ENCODE peak calls at places on chromosomes 16 and 17, in eight cellular contexts. P is germinal center; Q is NCI-H2029; M is M059J; N is endothelial cell; Y is left cardiac atrium; R is GM03348; F is stimulated activated CD4-positive, alpha-beta T cell treated with anti-CD3 and anti-CD28 coated beads, Interleukin-2, amount 100 ng/mL, for 4 hours. A is an unnamed sample.
A peak's percentile ranks its signal among the peaks of the same experiment; 100 is the strongest.

GRCh38 chr16:85998178-85998867 is 99.4 kb downstream of the IRF8 start:
- DNase-seq in P (no peak), Q (no peak), M (peak; percentile 15), N (no peak), Y (no peak), R (no peak), F (no peak), A (no peak)

GRCh38 chr17:4796550-4796915 is 569 bp downstream of the PSMB6 start:
- DNase-seq in P (no peak), Q (no peak), M (peak; percentile 39), N (peak; percentile 64), Y (peak; percentile 45), R (peak; percentile 74), F (no peak), A (no peak)

GRCh38 chr17:50331085-50331791 is 14.7 kb upstream of the XYLT2 start:
- DNase-seq in P (no peak), Q (no peak), M (peak; percentile 93), N (no peak), Y (no peak), R (peak; percentile 73), F (no peak), A (no peak)

GRCh38 chr17:63140255-63140654 is 174.2 kb downstream of the TANC2 start:
- DNase-seq in P (no peak), Q (peak; percentile 24), M (peak; percentile 36), N (no peak), Y (no peak), R (no peak), F (no peak), A (no peak)

GRCh38 chr17:17152385-17152784 is 53.7 kb downstream of the PLD6 start:
- DNase-seq in P (no peak), Q (peak; percentile 23), M (peak; percentile 46), N (no peak), Y (peak; percentile 74), R (peak; percentile 23), F (no peak), A (no peak)

GRCh38 chr16:30063893-30064745 is 1.4 kb upstream of the ALDOA start:
- DNase-seq in P (peak; percentile 69), Q (peak; percentile 61), M (peak; percentile 41), N (peak; percentile 23), Y (peak; percentile 83), R (peak; percentile 61), F (peak; percentile 60), A (peak; percentile 77)

GRCh38 chr16:69847643-69848042 is 85.5 kb downstream of the WWP2 start:
- DNase-seq in P (no peak), Q (no peak), M (peak; percentile 61), N (no peak), Y (no peak), R (no peak), F (no peak), A (no peak)

GRCh38 chr17:4980644-4981216 is 6.7 kb downstream of the CAMTA2 start:
- DNase-seq in P (peak; percentile 70), Q (peak; percentile 8), M (peak; percentile 32), N (peak; percentile 69), Y (no peak), R (peak; percentile 69), F (no peak), A (no peak)

GRCh38 chr17:28334176-28334575 is 1.1 kb downstream of the IFT20 start:
- DNase-seq in P (no peak), Q (no peak), M (no peak), N (peak; percentile 24), Y (no peak), R (no peak), F (no peak), A (no peak)

GRCh38 chr16:8611886-8612595 is 9.5 kb upstream of the METTL22 start:
- DNase-seq in P (no peak), Q (no peak), M (no peak), N (no peak), Y (no peak), R (peak; percentile 20), F (no peak), A (no peak)

GRCh38 chr17:50557265-50558029 is 3.1 kb upstream of the CACNA1G start:
- DNase-seq in P (no peak), Q (no peak), M (no peak), N (no peak), Y (no peak), R (no peak), F (no peak), A (no peak)

GRCh38 chr16:80084614-80085013 is 456.2 kb upstream of the DYNLRB2 start:
- DNase-seq in P (no peak), Q (no peak), M (peak; percentile 49), N (peak; percentile 60), Y (peak; percentile 48), R (peak; percentile 63), F (peak; percentile 1), A (peak; percentile 23)

GRCh38 chr17:12035713-12036112 is 15.0 kb downstream of the MAP2K4 start:
- DNase-seq in P (no peak), Q (no peak), M (no peak), N (no peak), Y (no peak), R (no peak), F (no peak), A (no peak)

GRCh38 chr17:67565068-67565467 is 152.7 kb upstream of the NOL11 start:
- DNase-seq in P (no peak), Q (no peak), M (no peak), N (no peak), Y (no peak), R (no peak), F (no peak), A (no peak)

GRCh38 chr17:48439473-48439872 is 9.5 kb upstream of the SKAP1 start:
- DNase-seq in P (no peak), Q (no peak), M (no peak), N (no peak), Y (no peak), R (no peak), F (no peak), A (no peak)

GRCh38 chr16:51445250-51445649 is 294.2 kb upstream of the SALL1 start:
- DNase-seq in P (no peak), Q (no peak), M (no peak), N (no peak), Y (no peak), R (no peak), F (no peak), A (no peak)

GRCh38 chr16:18062713-18063112 is 273.8 kb downstream of the NPIPA8 start:
- DNase-seq in P (no peak), Q (no peak), M (no peak), N (no peak), Y (no peak), R (no peak), F (no peak), A (no peak)

GRCh38 chr16:10497132-10498088 is 83.0 kb downstream of the EMP2 start:
- DNase-seq in P (no peak), Q (no peak), M (peak; percentile 84), N (no peak), Y (no peak), R (no peak), F (no peak), A (no peak)

GRCh38 chr17:82737981-82738877 is 2.8 kb downstream of the FN3K start:
- DNase-seq in P (no peak), Q (peak; percentile 82), M (no peak), N (no peak), Y (peak; percentile 77), R (no peak), F (no peak), A (peak; percentile 62)

GRCh38 chr16:19502395-19503131 is 19.3 kb downstream of the GDE1 start:
- DNase-seq in P (peak; percentile 65), Q (peak; percentile 66), M (peak; percentile 60), N (peak; percentile 81), Y (peak; percentile 78), R (peak; percentile 69), F (peak; percentile 44), A (peak; percentile 72)

GRCh38 chr17:4004517-4005295 is 40.5 kb upstream of the ATP2A3 start:
- DNase-seq in P (peak; percentile 87), Q (no peak), M (no peak), N (peak; percentile 89), Y (peak; percentile 63), R (peak; percentile 80), F (peak; percentile 29), A (peak; percentile 42)

GRCh38 chr16:30470170-30470512 is 2.4 kb upstream of the ITGAL start:
- DNase-seq in P (no peak), Q (no peak), M (no peak), N (no peak), Y (no peak), R (no peak), F (no peak), A (no peak)

GRCh38 chr16:80894091-80894490 is 89.7 kb upstream of the CDYL2 start:
- DNase-seq in P (no peak), Q (no peak), M (no peak), N (no peak), Y (no peak), R (no peak), F (no peak), A (no peak)

GRCh38 chr17:73131993-73132595 is 32.7 kb upstream of the SSTR2 start:
- DNase-seq in P (peak; percentile 89), Q (no peak), M (no peak), N (no peak), Y (no peak), R (no peak), F (no peak), A (no peak)

GRCh38 chr17:68390888-68391545 is 66.3 kb downstream of the WIPI1 start:
- DNase-seq in P (no peak), Q (no peak), M (no peak), N (no peak), Y (no peak), R (no peak), F (no peak), A (no peak)

GRCh38 chr17:77233635-77234334 is 93.0 kb downstream of the SEC14L1 start:
- DNase-seq in P (no peak), Q (no peak), M (peak; percentile 58), N (no peak), Y (no peak), R (no peak), F (no peak), A (no peak)

A was measured in pancreas.